ENCODE peak calls at places on chromosome 14, in seven cellular contexts. I is H9, G is H1, R is mesendoderm, F is IMR-90, V is trophoblast cell, A is neuronal stem cell. D is an unnamed sample.
A peak's percentile ranks its signal among the peaks of the same experiment; 100 is the strongest.

GRCh38 chr14:64249363-64249762 is 44.8 kb downstream of the ESR2 start:
- DNase-seq in V (no peak), I (no peak), R (no peak), A (no peak), G (no peak), F (no peak), D (no peak)

GRCh38 chr14:104600805-104601204 is 3.8 kb downstream of the TMEM179 start:
- DNase-seq in F (no peak), R (no peak), I (no peak), V (no peak), A (no peak), G (no peak), D (no peak)

GRCh38 chr14:65229431-65230286 is 127.3 kb upstream of the MAX start:
- DNase-seq in G (peak; percentile 65), I (peak; percentile 60), A (peak; percentile 85), V (no peak), R (peak; percentile 57), F (no peak), D (peak; percentile 63)

GRCh38 chr14:65164068-65164824 is 61.9 kb upstream of the MAX start:
- DNase-seq in R (peak; percentile 53), F (peak; percentile 61), I (no peak), G (no peak), A (peak; percentile 44), V (no peak), D (peak; percentile 58)

GRCh38 chr14:93543766-93544165 is 113.0 kb downstream of the UNC79 start:
- DNase-seq in A (no peak), F (peak; percentile 33), I (no peak), G (no peak), V (no peak), R (no peak), D (peak; percentile 34)

GRCh38 chr14:65255029-65255545 is 152.8 kb upstream of the MAX start:
- DNase-seq in V (peak; percentile 46), R (peak; percentile 90), I (no peak), F (peak; percentile 82), G (no peak), A (no peak), D (peak; percentile 63)

GRCh38 chr14:104546021-104546491 is 33.5 kb upstream of the C14orf180 start:
- DNase-seq in V (no peak), A (no peak), R (no peak), G (peak; percentile 43), I (peak; percentile 26), F (no peak), D (no peak)

GRCh38 chr14:92049781-92050180 is 9.9 kb upstream of the TRIP11 start:
- DNase-seq in G (no peak), F (no peak), R (no peak), I (no peak), A (no peak), V (no peak), D (no peak)

GRCh38 chr14:88628033-88628432 is 65.2 kb downstream of the ZC3H14 start:
- DNase-seq in F (no peak), A (no peak), R (no peak), I (no peak), V (no peak), G (no peak), D (no peak)

GRCh38 chr14:64644629-64645028 is 59.6 kb upstream of the PLEKHG3 start:
- DNase-seq in F (no peak), R (peak; percentile 47), I (no peak), V (peak; percentile 89), G (no peak), A (no peak), D (no peak)

GRCh38 chr14:90019824-90020523 is 41.8 kb upstream of the KCNK13 start:
- DNase-seq in R (no peak), I (no peak), V (no peak), A (no peak), F (no peak), G (no peak), D (no peak)

GRCh38 chr14:82776958-82777357 is 1243.3 kb upstream of the SEL1L start:
- DNase-seq in I (no peak), G (no peak), A (no peak), V (no peak), R (no peak), F (no peak), D (no peak)

GRCh38 chr14:22691171-22691570 is 47.0 kb upstream of the OR6J1 start:
- DNase-seq in F (peak; percentile 72), R (no peak), A (no peak), V (no peak), G (no peak), I (no peak), D (peak; percentile 32)

DNA sequence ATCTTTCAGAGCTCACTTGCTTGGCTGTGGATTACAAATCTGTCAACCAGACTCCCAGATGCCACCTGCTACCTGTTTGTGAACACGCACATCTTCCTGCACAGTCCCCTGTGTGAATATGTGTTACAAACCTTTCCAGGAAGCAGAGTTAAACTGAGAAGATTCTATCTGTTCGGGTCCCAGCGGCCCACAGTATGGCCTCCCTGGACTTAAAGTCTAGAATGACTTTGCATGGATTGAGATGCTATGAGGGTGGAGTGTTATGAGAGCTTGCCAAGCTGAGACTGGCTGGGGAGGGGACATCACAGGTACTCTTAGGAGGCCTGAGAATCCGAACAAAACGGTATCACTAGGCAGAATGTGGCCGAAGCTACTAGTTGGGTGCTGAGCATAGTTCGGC is 29.5 kb upstream of the LTBP2 start:
- DNase-seq in I (no peak), V (no peak), R (no peak), A (no peak), F (no peak), G (no peak), D (no peak)
- H3K23ac ChIP-seq in I (no peak overlapping the region), V (no peak overlapping the region), R (no peak overlapping the region), A (no peak overlapping the region), F (no peak overlapping the region), G (no peak overlapping the region), D (no peak overlapping the region)

DNA sequence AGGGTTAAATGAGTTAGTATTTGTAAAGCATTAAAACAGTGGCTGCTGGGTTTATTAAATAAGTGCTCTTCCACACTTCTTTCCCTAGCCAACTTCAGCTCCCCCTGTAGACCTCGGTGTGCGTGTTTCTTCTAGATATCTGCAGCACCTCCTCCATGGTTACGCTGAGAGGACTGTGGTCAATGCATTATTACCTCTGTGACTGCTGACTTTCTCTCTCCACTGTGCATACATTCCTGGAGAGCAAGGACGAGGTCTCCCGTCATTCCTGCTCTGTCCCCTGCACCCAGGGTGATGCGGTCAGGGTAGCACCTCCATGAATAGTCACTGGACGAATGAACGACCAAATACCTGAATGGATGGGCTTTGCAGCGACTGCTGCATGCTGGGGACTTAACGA is 44.6 kb downstream of the ZFP36L1 start:
- DNase-seq in A (no peak), I (no peak), G (no peak), R (no peak), F (no peak), V (no peak), D (no peak)
- H3K23ac ChIP-seq in A (no peak overlapping the region), I (no peak overlapping the region), G (no peak overlapping the region), R (no peak overlapping the region), F (no peak overlapping the region), V (no peak overlapping the region), D (no peak overlapping the region)

GRCh38 chr14:99199854-99200653 is 71.9 kb downstream of the BCL11B start:
- DNase-seq in V (no peak), A (peak; percentile 12), I (no peak), F (no peak), G (no peak), R (no peak), D (no peak)

GRCh38 chr14:99201351-99202073 is 70.5 kb downstream of the BCL11B start:
- DNase-seq in F (no peak), R (peak; percentile 67), G (no peak), A (no peak), V (no peak), I (no peak), D (no peak)

GRCh38 chr14:99202516-99202915 is 69.5 kb downstream of the BCL11B start:
- DNase-seq in A (no peak), F (no peak), R (no peak), G (no peak), V (no peak), I (no peak), D (no peak)

GRCh38 chr14:99198746-99199145 is 73.3 kb downstream of the BCL11B start:
- DNase-seq in I (no peak), A (no peak), G (no peak), F (no peak), V (no peak), R (no peak), D (no peak)

GRCh38 chr14:99200654-99201005 is 71.4 kb downstream of the BCL11B start:
- DNase-seq in A (no peak), F (no peak), V (no peak), G (no peak), R (no peak), I (no peak), D (no peak)
- H3K23ac ChIP-seq in A (no peak overlapping the region), F (no peak overlapping the region), V (no peak overlapping the region), G (no peak overlapping the region), R (no peak overlapping the region), I (no peak overlapping the region), D (no peak overlapping the region)

DNA sequence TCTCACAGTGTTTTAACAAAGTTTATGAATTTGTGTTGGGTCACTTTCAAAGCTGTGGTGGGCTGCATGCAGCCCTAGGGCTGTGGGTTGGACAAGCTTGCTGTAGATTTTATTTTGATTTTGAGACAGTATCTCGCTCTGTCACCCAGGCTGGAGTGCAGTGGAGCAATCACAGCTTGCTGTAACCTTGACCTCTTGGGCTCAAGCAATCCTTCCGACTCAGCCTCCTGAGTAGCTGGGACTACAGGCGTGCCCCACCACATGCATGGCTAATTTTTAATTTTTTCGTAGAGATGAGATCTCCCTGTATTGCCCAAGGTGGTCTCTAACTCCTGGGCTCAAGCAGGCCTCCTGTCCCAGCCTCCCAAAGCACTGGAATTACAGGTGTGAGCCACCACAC is 5.4 kb downstream of the MARK3 start:
- DNase-seq in A (no peak), F (no peak), I (no peak), V (no peak), G (no peak), R (no peak), D (no peak)
- H3K23ac ChIP-seq in A (no peak overlapping the region), F (no peak overlapping the region), I (no peak overlapping the region), V (no peak overlapping the region), G (no peak overlapping the region), R (no peak overlapping the region), D (no peak overlapping the region)

GRCh38 chr14:57884175-57884574 is 18.3 kb upstream of the SLC35F4 start:
- DNase-seq in V (no peak), G (no peak), I (no peak), F (no peak), A (no peak), R (no peak), D (no peak)

GRCh38 chr14:57879516-57879915 is 13.6 kb upstream of the SLC35F4 start:
- DNase-seq in R (no peak), I (no peak), V (no peak), F (no peak), G (no peak), A (no peak), D (no peak)

DNA sequence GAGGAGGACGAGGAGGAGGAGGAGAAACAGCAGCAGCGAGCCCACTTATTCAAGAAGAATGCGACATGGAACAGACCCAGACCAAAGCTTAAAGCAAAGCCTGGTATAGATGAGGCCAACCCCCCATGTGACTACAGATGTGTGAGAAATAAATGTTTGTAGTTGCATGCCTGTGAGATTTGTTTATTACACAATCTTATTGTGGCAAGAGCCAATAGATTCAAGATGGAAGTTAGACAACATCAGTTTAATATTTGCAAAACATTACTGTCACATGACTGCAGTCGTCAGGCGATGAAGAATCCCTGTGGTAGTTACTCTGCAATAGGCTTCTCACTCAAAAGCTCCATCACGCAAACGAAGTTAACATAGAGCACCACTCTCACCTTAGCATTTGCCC is 17.2 kb upstream of the SLC35F4 start:
- DNase-seq in G (no peak), R (no peak), I (no peak), V (no peak), F (no peak), A (no peak), D (no peak)
- H3K23ac ChIP-seq in G (no peak overlapping the region), R (no peak overlapping the region), I (no peak overlapping the region), V (no peak overlapping the region), F (no peak overlapping the region), A (no peak overlapping the region), D (no peak overlapping the region)

D was measured in mesenchymal stem cell.